ENCODE peak calls at places on chromosomes 11 and 22, in seven cellular contexts. B is neural progenitor cell, H is keratinocyte, Y is GM23338, L is DND-41, Z is mesenchymal stem cell, E is PC-9. A is an unnamed sample. For H3K36me3, the result is how much of the 10 kb centered on the place peaks cover.

GRCh38 chr22:42500164-42500835 is 19.3 kb downstream of the RRP7A start:
- DNase-seq in B (peak), H (peak), Y (peak), L (peak), Z (peak), E (peak), A (peak)

GRCh38 chr11:18865951-18866350 is 73.3 kb downstream of the MRGPRX1 start:
- DNase-seq in B (peak), H (no peak), Y (peak), L (no peak), Z (no peak), E (no peak), A (no peak)

GRCh38 chr11:134385774-134386565 is 26.1 kb downstream of the B3GAT1 start:
- DNase-seq in B (no peak), H (no peak), Y (no peak), L (peak), Z (no peak), E (no peak), A (no peak)

GRCh38 chr11:96134622-96135021 is 208.4 kb downstream of the MAML2 start:
- DNase-seq in B (no peak), H (no peak), Y (no peak), L (no peak), Z (peak), E (no peak), A (no peak)

GRCh38 chr11:85752201-85752889 is 58.6 kb downstream of the SYTL2 start:
- DNase-seq in B (no peak), H (no peak), Y (no peak), L (peak), Z (no peak), E (no peak), A (no peak)

GRCh38 chr11:61413496-61413895 is 16.3 kb downstream of the CPSF7 start:
- DNase-seq in B (no peak), H (no peak), Y (no peak), L (no peak), Z (no peak), E (no peak), A (no peak)

GRCh38 chr22:49382451-49382735 is 445.3 kb downstream of the BRD1 start:
- DNase-seq in B (no peak), H (no peak), Y (no peak), L (no peak), Z (no peak), E (no peak), A (no peak)

GRCh38 chr11:43508511-43508918 is 149.8 kb downstream of the TTC17 start:
- DNase-seq in B (no peak), H (no peak), Y (no peak), L (peak), Z (peak), E (no peak), A (no peak)

GRCh38 chr11:70158201-70158600 is 44.9 kb upstream of the FADD start:
- DNase-seq in B (peak), H (no peak), Y (peak), L (no peak), Z (peak), E (no peak), A (peak)

GRCh38 chr11:88420165-88420781 is 82.7 kb upstream of the CTSC start:
- DNase-seq in B (no peak), H (peak), Y (no peak), L (no peak), Z (peak), E (no peak), A (no peak)

GRCh38 chr11:22711212-22711770 is 44.9 kb downstream of the GAS2 start:
- DNase-seq in B (no peak), H (peak), Y (no peak), L (no peak), Z (no peak), E (peak), A (no peak)

GRCh38 chr11:61882879-61883278 is 8.5 kb downstream of the FADS3 start:
- DNase-seq in B (no peak), H (no peak), Y (no peak), L (no peak), Z (no peak), E (no peak), A (no peak)

GRCh38 chr11:16986434-16987204 is 27.6 kb downstream of the PLEKHA7 start:
- DNase-seq in B (no peak), H (no peak), Y (peak), L (peak), Z (no peak), E (peak), A (peak)

GRCh38 chr11:130749216-130749615 is 167.1 kb downstream of the SNX19 start:
- DNase-seq in B (no peak), H (no peak), Y (no peak), L (no peak), Z (no peak), E (no peak), A (no peak)

GRCh38 chr11:8503872-8504491 is 90.0 kb downstream of the STK33 start:
- DNase-seq in B (no peak), H (no peak), Y (no peak), L (no peak), Z (no peak), E (no peak), A (no peak)

GRCh38 chr22:40631925-40632324 is 4.6 kb downstream of the MRTFA start:
- DNase-seq in B (peak), H (no peak), Y (no peak), L (no peak), Z (no peak), E (no peak), A (no peak)

GRCh38 chr11:65537620-65538231 is 12.8 kb downstream of the SCYL1 start:
- DNase-seq in B (no peak), H (no peak), Y (no peak), L (no peak), Z (no peak), E (no peak), A (no peak)

GRCh38 chr11:110409174-110409573 is 20.6 kb upstream of the FDX1 start:
- DNase-seq in B (no peak), H (no peak), Y (no peak), L (no peak), Z (peak), E (no peak), A (no peak)

GRCh38 chr11:27656806-27657483 is 43.3 kb downstream of the BDNF start:
- DNase-seq in B (no peak), H (no peak), Y (no peak), L (no peak), Z (no peak), E (no peak), A (no peak)

GRCh38 chr22:36323182-36323854 is 64.4 kb downstream of the MYH9 start:
- DNase-seq in B (no peak), H (no peak), Y (no peak), L (no peak), Z (peak), E (no peak), A (no peak)

GRCh38 chr22:36324414-36324813 is 63.4 kb downstream of the MYH9 start:
- DNase-seq in B (no peak), H (no peak), Y (no peak), L (no peak), Z (no peak), E (no peak), A (no peak)

GRCh38 chr22:36323855-36324331 is 63.9 kb downstream of the MYH9 start:
- DNase-seq in B (no peak), H (no peak), Y (no peak), L (no peak), Z (peak), E (no peak), A (no peak)

GRCh38 chr22:36321797-36322601 is 65.8 kb downstream of the MYH9 start:
- DNase-seq in B (no peak), H (no peak), Y (no peak), L (no peak), Z (no peak), E (no peak), A (no peak)

DNA sequence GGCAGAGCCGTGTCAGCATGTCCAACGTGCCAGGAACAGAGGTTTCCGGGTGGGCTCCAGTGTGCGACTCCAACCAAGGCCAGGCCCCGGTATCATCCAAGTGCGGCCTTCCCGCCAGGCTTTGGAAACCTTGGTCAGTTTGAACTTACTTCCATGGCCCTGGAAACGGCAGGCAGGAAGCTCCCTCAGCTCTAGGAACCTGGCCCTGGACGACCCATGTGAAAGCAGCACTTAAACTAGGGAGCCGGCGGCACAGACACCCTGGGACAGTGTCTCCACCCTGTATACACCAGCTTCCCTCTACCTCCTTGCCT is 65.2 kb downstream of the MYH9 start:
- DNase-seq in B (no peak), H (no peak), Y (no peak), L (no peak), Z (no peak), E (no peak), A (no peak)
- H3K36me3 ChIP-seq in B (under half), H (half or more), Y (under half), L (half or more), Z (half or more), E (half or more), A (under half)

GRCh38 chr11:132095230-132096165 is 725.1 kb downstream of the NTM start:
- DNase-seq in B (no peak), H (no peak), Y (no peak), L (no peak), Z (no peak), E (no peak), A (no peak)
- H2AFZ ChIP-seq in B (no peak), H (no peak), Y (no peak), L (no peak), Z (no peak), E (no peak), A (no peak)

GRCh38 chr22:38167988-38168407 is 13.6 kb downstream of the PLA2G6 start:
- DNase-seq in B (no peak), H (no peak), Y (no peak), L (no peak), Z (no peak), E (no peak), A (no peak)

GRCh38 chr22:38165929-38166593 is 15.6 kb downstream of the PLA2G6 start:
- DNase-seq in B (no peak), H (no peak), Y (no peak), L (no peak), Z (no peak), E (no peak), A (no peak)

GRCh38 chr22:38163844-38164577 is 17.6 kb downstream of the PLA2G6 start:
- DNase-seq in B (no peak), H (no peak), Y (no peak), L (no peak), Z (no peak), E (no peak), A (no peak)

GRCh38 chr22:38164578-38164953 is 17.1 kb downstream of the PLA2G6 start:
- DNase-seq in B (no peak), H (no peak), Y (no peak), L (no peak), Z (no peak), E (no peak), A (no peak)

DNA sequence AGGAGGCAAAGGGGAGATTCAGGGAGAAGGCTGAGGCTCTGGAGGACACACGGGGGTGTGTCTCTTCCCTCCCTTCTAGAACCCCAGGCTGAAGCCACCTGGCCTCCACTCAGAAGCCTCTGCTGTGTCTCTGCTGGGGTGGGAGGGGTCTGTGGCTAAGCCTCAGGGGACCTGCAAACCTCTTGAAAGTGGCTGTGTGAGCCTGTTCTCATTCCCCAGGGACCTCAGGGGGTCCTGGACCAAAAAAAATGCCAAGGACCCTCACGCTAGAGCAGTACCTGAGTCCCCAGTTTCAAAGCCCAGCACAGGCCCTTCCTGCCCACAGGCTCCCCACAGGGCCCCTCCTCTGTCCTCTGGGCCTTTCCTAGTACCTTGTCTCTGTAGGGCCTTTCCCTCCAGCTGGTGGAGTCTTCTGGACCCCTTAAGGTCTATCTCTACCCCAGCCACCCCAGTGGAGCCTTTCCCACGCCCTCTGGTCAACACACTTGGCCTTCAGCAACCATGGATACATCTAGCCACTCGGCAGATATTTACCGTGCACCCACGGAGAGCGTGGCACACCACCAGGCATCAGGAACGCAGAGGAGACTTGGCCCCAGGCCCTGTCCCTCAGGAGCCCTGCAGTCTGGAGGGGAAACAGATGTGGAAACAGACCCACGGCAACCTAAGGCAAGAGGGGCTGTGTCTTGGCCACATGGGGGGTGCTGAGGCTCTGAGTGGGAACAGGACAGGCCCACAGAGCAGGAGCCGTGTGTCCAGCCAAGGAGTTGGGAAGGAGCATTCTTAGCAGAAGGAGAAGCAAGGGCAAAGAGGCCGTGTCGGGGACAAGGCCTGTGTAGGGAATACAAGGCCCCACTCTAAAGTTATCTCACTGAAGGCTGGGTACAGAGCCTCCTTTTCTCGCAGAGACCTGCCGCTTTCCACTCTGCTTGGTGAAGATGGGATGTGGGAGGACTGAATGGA is 18.5 kb downstream of the PLA2G6 start:
- DNase-seq in B (no peak), H (no peak), Y (no peak), L (peak), Z (no peak), E (no peak), A (no peak)
- H3K27ac ChIP-seq in B (no peak), H (no peak), Y (no peak), L (peak), Z (peak), E (no peak), A (no peak)

GRCh38 chr22:19453718-19454117 is 6.2 kb upstream of the C22orf39 start:
- DNase-seq in B (no peak), H (no peak), Y (no peak), L (no peak), Z (no peak), E (no peak), A (no peak)
- H3K36me3 ChIP-seq in B (under half), H (under half), Y (under half), L (half or more), Z (half or more), E (under half), A (half or more)

DNA sequence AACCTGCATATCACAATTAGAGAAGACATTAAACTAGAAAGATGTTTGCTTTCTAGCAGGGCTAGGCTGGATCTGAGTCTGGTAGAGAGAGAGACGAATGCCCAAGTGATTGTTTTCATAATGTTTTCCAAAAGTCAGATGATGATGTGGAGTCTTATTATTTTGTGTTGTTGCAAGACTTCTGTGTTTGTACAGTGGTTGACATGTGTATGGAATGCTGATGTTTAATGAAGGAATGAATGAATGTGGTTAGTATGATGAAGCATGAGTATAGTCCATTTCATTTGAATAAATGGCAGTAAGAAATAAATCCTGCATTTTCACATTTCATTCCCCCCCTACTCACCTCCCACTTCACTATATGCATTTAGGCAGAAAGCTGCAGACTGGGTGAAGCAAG is 69.6 kb downstream of the PPP2R1B start:
- DNase-seq in B (no peak), H (no peak), Y (no peak), L (no peak), Z (peak), E (no peak), A (no peak)
- H2AFZ ChIP-seq in B (no peak), H (no peak), Y (no peak), L (no peak), Z (no peak), E (no peak), A (no peak)

DNA sequence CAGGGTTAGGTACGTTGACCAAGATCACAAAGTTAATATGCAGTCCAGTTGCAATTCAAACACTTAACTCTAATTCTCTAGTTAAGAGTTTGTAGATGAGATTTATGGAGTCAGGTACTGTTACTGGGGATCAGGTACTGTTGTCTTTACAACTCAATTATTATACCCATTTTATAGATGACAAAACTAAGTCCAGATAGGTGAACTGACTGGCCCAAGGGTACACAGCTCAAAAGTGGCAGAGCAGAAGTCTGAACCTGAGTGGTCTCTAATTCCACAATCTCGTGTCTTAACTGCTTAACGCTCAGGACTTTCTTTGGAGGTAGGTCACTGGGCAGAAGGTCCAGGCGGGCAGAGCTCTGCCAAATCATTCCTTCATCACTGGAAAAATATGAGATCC is 77.5 kb downstream of the DSCAML1 start:
- DNase-seq in B (no peak), H (no peak), Y (no peak), L (no peak), Z (no peak), E (no peak), A (no peak)
- H3K27ac ChIP-seq in B (no peak), H (no peak), Y (no peak), L (no peak), Z (no peak), E (no peak), A (no peak)

GRCh38 chr11:63903884-63904283 is 13.1 kb downstream of the RCOR2 start:
- DNase-seq in B (peak), H (no peak), Y (no peak), L (no peak), Z (no peak), E (no peak), A (no peak)
- H3K36me3 ChIP-seq in B (under half), H (half or more), Y (under half), L (half or more), Z (half or more), E (under half), A (under half)